ENCODE peak calls at places on chromosomes 7 and 10, in four cellular contexts. Q is stimulated activated naive B cell treated with anti-CD40 and anti-IgM and Interleukin-4, amounts not matched to agents 10 μg/mL and 1 μg/mL and 100 μg/mL, for 72 hours; O is Ammon's horn; J is non-pigmented ciliary epithelial cell. F is an unnamed sample.

GRCh38 chr10:119025336-119025735 is 4.2 kb upstream of the NANOS1 start:
- DNase-seq in Q (no peak), O (no peak), J (no peak), F (peak)

GRCh38 chr10:29471483-29471859 is 163.3 kb downstream of the SVIL start:
- DNase-seq in Q (no peak), O (no peak), J (peak), F (peak)

GRCh38 chr10:123884907-123885381 is 6.7 kb downstream of the CPXM2 start:
- DNase-seq in Q (no peak), O (no peak), J (no peak), F (no peak)

GRCh38 chr7:121301441-121302213 is 27.2 kb upstream of the WNT16 start:
- DNase-seq in Q (no peak), O (no peak), J (no peak), F (no peak)

GRCh38 chr7:70698219-70698832 is 433.6 kb upstream of the GALNT17 start:
- DNase-seq in Q (peak), O (peak), J (no peak), F (peak)

GRCh38 chr10:132071667-132072066 is 5.9 kb downstream of the JAKMIP3 start:
- DNase-seq in Q (no peak), O (no peak), J (no peak), F (no peak)

GRCh38 chr10:52004342-52004949 is 305.1 kb upstream of the CSTF2T start:
- DNase-seq in Q (no peak), O (peak), J (peak), F (peak)

GRCh38 chr7:149706398-149706797 is 67.0 kb downstream of the ZNF467 start:
- DNase-seq in Q (no peak), O (no peak), J (no peak), F (no peak)

GRCh38 chr10:103768345-103768744 is 87.0 kb downstream of the SH3PXD2A start:
- DNase-seq in Q (no peak), O (no peak), J (no peak), F (no peak)

GRCh38 chr7:2460641-2461040 is 15.6 kb downstream of the GRIFIN start:
- DNase-seq in Q (no peak), O (peak), J (no peak), F (no peak)

GRCh38 chr10:4426866-4427265 is 399.1 kb upstream of the AKR1E2 start:
- DNase-seq in Q (no peak), O (no peak), J (no peak), F (no peak)

GRCh38 chr7:37287093-37287492 is 161.6 kb downstream of the ELMO1 start:
- DNase-seq in Q (no peak), O (no peak), J (no peak), F (peak)

GRCh38 chr10:48981310-48981907 is 41.8 kb upstream of the LRRC18 start:
- DNase-seq in Q (peak), O (peak), J (no peak), F (peak)

GRCh38 chr10:60461688-60462087 is 72.0 kb upstream of the ANK3 start:
- DNase-seq in Q (no peak), O (peak), J (no peak), F (no peak)

GRCh38 chr7:70595741-70596574 is 536.0 kb upstream of the GALNT17 start:
- DNase-seq in Q (peak), O (no peak), J (no peak), F (no peak)

GRCh38 chr7:36175872-36176271 is 22.8 kb downstream of the EEPD1 start:
- DNase-seq in Q (no peak), O (peak), J (no peak), F (no peak)

GRCh38 chr7:28954936-28955335 is 3.2 kb downstream of the TRIL start:
- DNase-seq in Q (no peak), O (no peak), J (no peak), F (no peak)

GRCh38 chr10:5314866-5315265 is 49.9 kb upstream of the UCN3 start:
- DNase-seq in Q (no peak), O (no peak), J (no peak), F (no peak)

GRCh38 chr7:132168239-132168638 is 408.0 kb downstream of the PLXNA4 start:
- DNase-seq in Q (no peak), O (no peak), J (no peak), F (no peak)

GRCh38 chr10:96321822-96322221 is 17.6 kb downstream of the DNTT start:
- DNase-seq in Q (no peak), O (no peak), J (no peak), F (no peak)

GRCh38 chr10:133100706-133101463 is 13.2 kb downstream of the ADGRA1 start:
- DNase-seq in Q (peak), O (no peak), J (no peak), F (no peak)

GRCh38 chr7:129163875-129164544 is 19.5 kb downstream of the TSPAN33 start:
- DNase-seq in Q (no peak), O (peak), J (peak), F (peak)

GRCh38 chr10:10831085-10831484 is 186.6 kb upstream of the CELF2 start:
- DNase-seq in Q (no peak), O (no peak), J (peak), F (peak)

GRCh38 chr7:88001744-88002530 is 67.9 kb downstream of the ADAM22 start:
- DNase-seq in Q (no peak), O (no peak), J (no peak), F (no peak)

GRCh38 chr7:144452064-144452463 is 48.6 kb upstream of the NOBOX start:
- DNase-seq in Q (no peak), O (no peak), J (no peak), F (no peak)

GRCh38 chr10:14120812-14121211 is 209.9 kb downstream of the FRMD4A start:
- DNase-seq in Q (no peak), O (no peak), J (no peak), F (no peak)

GRCh38 chr10:57300718-57301117 is 939.7 kb upstream of the ZWINT start:
- DNase-seq in Q (no peak), O (no peak), J (no peak), F (no peak)

GRCh38 chr10:6647811-6648526 is 67.9 kb upstream of the PRKCQ start:
- DNase-seq in Q (peak), O (peak), J (no peak), F (peak)

F was measured in lung microvascular endothelial cell.